ENCODE peak calls at places on chromosome 18, in seven cellular contexts. U is H1, M is H9, A is neuronal stem cell, C is IMR-90, G is trophoblast cell, Z is mesendoderm. S is an unnamed sample.

GRCh38 chr18:48814490-48815181 is 136.1 kb downstream of the SMAD7 start:
- DNase-seq in U (peak), M (peak), A (no peak), C (peak), G (peak), Z (no peak), S (peak)

GRCh38 chr18:4847066-4847465 is 350.0 kb downstream of the AKAIN1 start:
- DNase-seq in U (no peak), M (no peak), A (no peak), C (no peak), G (no peak), Z (no peak), S (no peak)

GRCh38 chr18:58490238-58490637 is 138.7 kb downstream of the ALPK2 start:
- DNase-seq in U (no peak), M (no peak), A (no peak), C (no peak), G (no peak), Z (no peak), S (no peak)

GRCh38 chr18:37393945-37394609 is 171.5 kb downstream of the CELF4 start:
- DNase-seq in U (peak), M (peak), A (peak), C (peak), G (peak), Z (peak), S (peak)

GRCh38 chr18:8091042-8091441 is 518.2 kb upstream of the RAB12 start:
- DNase-seq in U (no peak), M (no peak), A (no peak), C (no peak), G (no peak), Z (no peak), S (no peak)

GRCh38 chr18:8254664-8255063 is 354.6 kb upstream of the RAB12 start:
- DNase-seq in U (no peak), M (no peak), A (no peak), C (peak), G (no peak), Z (no peak), S (no peak)

GRCh38 chr18:50312296-50313030 is 25.0 kb upstream of the CXXC1 start:
- DNase-seq in U (no peak), M (no peak), A (no peak), C (no peak), G (peak), Z (no peak), S (no peak)

GRCh38 chr18:41073372-41073954 is 881.6 kb upstream of the PIK3C3 start:
- DNase-seq in U (no peak), M (no peak), A (no peak), C (peak), G (peak), Z (no peak), S (peak)

GRCh38 chr18:13661051-13661778 is 65.1 kb downstream of the FAM210A start:
- DNase-seq in U (no peak), M (no peak), A (no peak), C (no peak), G (no peak), Z (no peak), S (no peak)

GRCh38 chr18:61549411-61549810 is 216.2 kb downstream of the CDH20 start:
- DNase-seq in U (no peak), M (no peak), A (no peak), C (no peak), G (peak), Z (peak), S (no peak)

GRCh38 chr18:13562494-13563029 is 163.8 kb downstream of the FAM210A start:
- DNase-seq in U (no peak), M (no peak), A (no peak), C (no peak), G (peak), Z (no peak), S (no peak)

GRCh38 chr18:58321986-58322385 is 278.0 kb downstream of the NEDD4L start:
- DNase-seq in U (no peak), M (no peak), A (no peak), C (peak), G (peak), Z (peak), S (peak)

GRCh38 chr18:60020107-60020925 is 120.5 kb downstream of the PMAIP1 start:
- DNase-seq in U (no peak), M (no peak), A (no peak), C (peak), G (no peak), Z (no peak), S (peak)

GRCh38 chr18:73365018-73365417 is 497.2 kb upstream of the NETO1 start:
- DNase-seq in U (no peak), M (no peak), A (no peak), C (peak), G (no peak), Z (no peak), S (no peak)

GRCh38 chr18:77550625-77551024 is 301.0 kb downstream of the GALR1 start:
- DNase-seq in U (no peak), M (no peak), A (no peak), C (no peak), G (no peak), Z (no peak), S (no peak)

GRCh38 chr18:75087119-75088020 is 121.6 kb downstream of the PTGR3 start:
- DNase-seq in U (peak), M (no peak), A (no peak), C (no peak), G (no peak), Z (no peak), S (no peak)
- H2BK120ac ChIP-seq in U (no peak), M (no peak), A (no peak), C (no peak), G (no peak), Z (no peak), S (no peak)

GRCh38 chr18:46163941-46164499 is 59.8 kb downstream of the HAUS1 start:
- DNase-seq in U (no peak), M (no peak), A (no peak), C (no peak), G (no peak), Z (no peak), S (no peak)
- H2AK5ac ChIP-seq in U (no peak), M (no peak), A (no peak), C (no peak), G (no peak), Z (no peak), S (no peak)

DNA sequence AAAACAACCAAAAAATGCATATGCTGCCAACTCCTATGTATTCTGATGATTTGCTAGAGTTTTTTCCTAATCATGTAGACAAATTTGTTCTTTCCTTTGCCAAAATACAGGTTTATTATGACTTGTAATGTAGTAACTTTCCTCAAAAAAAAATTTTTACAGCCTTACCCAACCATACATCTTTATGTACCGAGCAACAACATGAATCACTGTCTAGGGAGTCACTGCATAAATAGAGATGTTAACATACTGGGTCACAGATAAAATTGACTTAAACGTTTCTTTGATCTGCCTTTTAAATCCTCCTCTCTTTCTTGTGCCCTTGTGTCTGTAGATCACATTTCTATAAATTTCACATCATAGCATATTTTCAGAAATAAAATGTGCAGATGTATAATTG is 143.6 kb downstream of the MBD2 start:
- DNase-seq in U (no peak), M (no peak), A (no peak), C (no peak), G (no peak), Z (no peak), S (no peak)
- H3K9ac ChIP-seq in U (no peak), M (no peak), A (no peak), C (no peak), G (no peak), Z (no peak), S (no peak)

DNA sequence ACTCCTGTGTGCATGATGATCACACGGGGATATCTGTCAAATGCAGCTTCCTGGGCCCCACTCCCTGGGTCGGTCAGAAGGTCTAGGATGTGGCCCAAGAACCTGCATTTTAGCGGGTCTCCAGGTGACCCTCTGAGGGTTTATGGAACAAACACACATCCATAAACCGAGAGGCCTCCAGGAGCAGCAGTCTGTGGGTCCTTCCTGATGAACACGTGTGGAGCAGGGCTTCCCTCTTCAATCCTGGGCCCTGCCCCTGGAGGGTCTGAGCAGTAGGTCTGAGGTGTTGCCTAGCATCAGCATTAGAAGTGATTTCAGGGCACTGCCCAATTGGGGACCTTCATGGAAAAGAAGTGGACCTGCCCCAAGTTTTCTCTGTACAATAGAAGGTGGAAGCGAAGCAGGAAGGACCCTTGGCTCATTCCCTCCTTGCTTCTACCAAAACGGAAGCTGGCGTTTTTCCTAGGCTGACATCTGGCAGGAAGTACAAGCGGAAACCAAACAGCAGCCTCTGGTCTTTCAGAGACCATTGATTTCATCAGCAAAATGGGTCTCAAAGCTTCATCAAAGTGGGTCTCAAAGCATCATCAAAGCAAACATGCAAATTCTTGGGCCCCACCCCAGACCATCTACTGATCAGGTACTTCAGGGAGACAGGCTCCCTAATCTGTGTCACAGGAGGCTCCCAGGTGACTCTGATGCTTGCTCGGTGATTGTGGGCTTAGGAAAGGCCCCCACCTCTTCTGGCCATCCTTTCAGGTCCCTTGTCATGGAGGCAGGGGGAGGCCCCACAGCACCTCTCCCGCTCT is 30.7 kb downstream of the INO80C start:
- DNase-seq in U (no peak), M (no peak), A (no peak), C (no peak), G (no peak), Z (no peak), S (no peak)
- H2BK120ac ChIP-seq in U (no peak), M (no peak), A (no peak), C (no peak), G (no peak), Z (no peak), S (no peak)

DNA sequence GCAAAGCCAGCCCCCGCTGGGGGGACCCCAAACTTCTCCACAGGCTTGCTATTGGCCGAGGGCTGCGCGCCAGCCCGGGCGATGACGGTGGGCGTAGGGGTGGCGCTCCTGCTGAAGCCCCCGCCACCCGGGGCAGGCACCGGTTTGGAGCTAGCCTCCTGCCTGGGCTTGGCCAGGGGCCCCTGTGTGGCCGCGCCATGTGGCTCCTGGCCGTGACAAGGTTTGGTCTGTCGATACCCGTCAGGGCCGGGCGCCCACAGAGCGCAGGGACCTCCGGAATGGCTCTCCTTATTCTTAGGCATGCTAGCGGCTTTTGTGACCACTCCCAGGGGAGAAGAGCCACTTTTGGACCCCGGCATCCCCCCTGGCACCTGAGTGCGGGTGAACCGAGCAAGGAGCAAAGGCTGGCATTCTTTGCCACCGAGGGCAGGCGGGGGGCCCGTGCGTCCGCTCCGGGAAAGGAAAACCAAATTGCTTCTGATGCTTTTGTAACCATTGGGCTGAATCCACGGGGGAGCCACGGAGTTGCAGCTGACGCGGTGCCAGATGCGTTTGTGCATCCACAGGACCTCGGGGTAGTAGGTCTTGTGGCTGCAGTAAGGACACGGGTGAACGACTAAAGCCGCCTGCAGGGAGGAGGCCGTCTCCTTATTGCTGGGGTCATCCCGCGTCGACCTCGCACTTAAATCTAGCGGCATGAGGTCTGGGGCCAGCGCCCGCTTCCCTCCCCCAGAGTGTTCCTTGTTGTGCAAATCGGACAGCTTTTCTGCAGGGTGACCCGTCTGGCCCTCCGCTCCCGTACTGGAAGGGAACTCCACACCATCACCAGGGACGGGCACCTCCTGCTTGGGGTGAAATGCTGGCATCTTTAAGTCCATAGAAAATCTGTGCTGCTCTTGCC is 115.6 kb downstream of the ZNF516 start:
- DNase-seq in U (no peak), M (no peak), A (no peak), C (no peak), G (no peak), Z (no peak), S (no peak)
- H2AK5ac ChIP-seq in U (no peak), M (no peak), A (no peak), C (no peak), G (no peak), Z (no peak), S (no peak)

GRCh38 chr18:44909191-44909719 is 228.6 kb downstream of the SETBP1 start:
- DNase-seq in U (no peak), M (no peak), A (no peak), C (no peak), G (no peak), Z (no peak), S (peak)
- H3K9ac ChIP-seq in U (no peak), M (no peak), A (no peak), C (no peak), G (no peak), Z (no peak), S (no peak)

DNA sequence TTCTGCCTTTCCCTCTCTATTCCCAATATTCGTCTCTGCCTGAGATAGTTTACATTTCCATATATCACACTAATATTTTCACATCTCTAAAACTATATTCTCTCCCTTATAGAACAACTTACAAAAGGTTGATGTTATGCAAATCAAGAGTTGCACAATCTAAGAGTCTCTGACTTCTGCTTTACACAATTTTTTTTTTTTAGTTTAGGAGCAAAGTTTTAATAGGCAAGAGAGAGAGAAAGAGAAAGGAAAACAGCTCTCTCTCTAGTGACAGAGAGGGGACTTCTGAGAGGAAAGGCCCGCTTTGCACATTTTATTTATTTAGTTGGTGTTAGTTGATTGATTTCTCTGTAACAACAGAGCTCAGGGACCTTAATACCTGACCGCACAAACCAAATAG is 380.2 kb downstream of the TXNL1 start:
- DNase-seq in U (no peak), M (no peak), A (no peak), C (peak), G (peak), Z (no peak), S (peak)
- H2BK120ac ChIP-seq in U (no peak), M (no peak), A (no peak), C (no peak), G (no peak), Z (no peak), S (no peak)